ENCODE peak calls at places on chromosomes 3 and 15, in seven cellular contexts. One of them, this sample, is unnamed.

GRCh38 chr15:68230157-68231100 is 901 bp upstream of the CLN6 start:
- DNase-seq in thoracic aorta: no peak
- DNase-seq in breast epithelium: no peak
- DNase-seq in fibroblast of pulmonary artery: no peak
- DNase-seq in foreskin fibroblast: peak
- DNase-seq in sigmoid colon: no peak
- DNase-seq in HFF-Myc: no peak
- DNase-seq in this sample: no peak

GRCh38 chr15:26628879-26629529 is 143.9 kb downstream of the GABRB3 start:
- DNase-seq in thoracic aorta: no peak
- DNase-seq in breast epithelium: peak
- DNase-seq in fibroblast of pulmonary artery: peak
- DNase-seq in foreskin fibroblast: peak
- DNase-seq in sigmoid colon: no peak
- DNase-seq in HFF-Myc: peak
- DNase-seq in this sample: peak

GRCh38 chr15:86197770-86198169 is 118.1 kb downstream of the AGBL1 start:
- DNase-seq in thoracic aorta: no peak
- DNase-seq in breast epithelium: no peak
- DNase-seq in fibroblast of pulmonary artery: no peak
- DNase-seq in foreskin fibroblast: no peak
- DNase-seq in sigmoid colon: no peak
- DNase-seq in HFF-Myc: no peak
- DNase-seq in this sample: no peak

GRCh38 chr3:130293247-130293646 is 52.2 kb upstream of the COL6A5 start:
- DNase-seq in thoracic aorta: no peak
- DNase-seq in breast epithelium: no peak
- DNase-seq in fibroblast of pulmonary artery: no peak
- DNase-seq in foreskin fibroblast: no peak
- DNase-seq in sigmoid colon: no peak
- DNase-seq in HFF-Myc: no peak
- DNase-seq in this sample: no peak

GRCh38 chr3:121574449-121574848 is 6.7 kb downstream of the ARGFX start:
- DNase-seq in thoracic aorta: no peak
- DNase-seq in breast epithelium: no peak
- DNase-seq in fibroblast of pulmonary artery: peak
- DNase-seq in foreskin fibroblast: no peak
- DNase-seq in sigmoid colon: no peak
- DNase-seq in HFF-Myc: no peak
- DNase-seq in this sample: no peak

GRCh38 chr15:88482263-88482662 is 14.8 kb downstream of the MRPS11 start:
- DNase-seq in thoracic aorta: no peak
- DNase-seq in breast epithelium: no peak
- DNase-seq in fibroblast of pulmonary artery: no peak
- DNase-seq in foreskin fibroblast: no peak
- DNase-seq in sigmoid colon: no peak
- DNase-seq in HFF-Myc: no peak
- DNase-seq in this sample: no peak

GRCh38 chr3:74642876-74643275 is 28.4 kb upstream of the CNTN3 start:
- DNase-seq in thoracic aorta: no peak
- DNase-seq in breast epithelium: no peak
- DNase-seq in fibroblast of pulmonary artery: no peak
- DNase-seq in foreskin fibroblast: no peak
- DNase-seq in sigmoid colon: no peak
- DNase-seq in HFF-Myc: no peak
- DNase-seq in this sample: no peak

GRCh38 chr3:152720941-152721718 is 113.8 kb upstream of the P2RY1 start:
- DNase-seq in thoracic aorta: no peak
- DNase-seq in breast epithelium: no peak
- DNase-seq in fibroblast of pulmonary artery: no peak
- DNase-seq in foreskin fibroblast: no peak
- DNase-seq in sigmoid colon: no peak
- DNase-seq in HFF-Myc: no peak
- DNase-seq in this sample: no peak

GRCh38 chr15:41967506-41968206 is 4.7 kb downstream of the EHD4 start:
- DNase-seq in thoracic aorta: no peak
- DNase-seq in breast epithelium: peak
- DNase-seq in fibroblast of pulmonary artery: peak
- DNase-seq in foreskin fibroblast: peak
- DNase-seq in sigmoid colon: peak
- DNase-seq in HFF-Myc: no peak
- DNase-seq in this sample: no peak

GRCh38 chr15:53446376-53446775 is 313.1 kb downstream of the WDR72 start:
- DNase-seq in thoracic aorta: no peak
- DNase-seq in breast epithelium: no peak
- DNase-seq in fibroblast of pulmonary artery: no peak
- DNase-seq in foreskin fibroblast: no peak
- DNase-seq in sigmoid colon: no peak
- DNase-seq in HFF-Myc: no peak
- DNase-seq in this sample: no peak

GRCh38 chr15:44666208-44667038 is 3.0 kb upstream of the SPG11 start:
- DNase-seq in thoracic aorta: no peak
- DNase-seq in breast epithelium: no peak
- DNase-seq in fibroblast of pulmonary artery: no peak
- DNase-seq in foreskin fibroblast: no peak
- DNase-seq in sigmoid colon: no peak
- DNase-seq in HFF-Myc: no peak
- DNase-seq in this sample: no peak

GRCh38 chr15:66323312-66323928 is 30.1 kb downstream of the DIS3L start:
- DNase-seq in thoracic aorta: no peak
- DNase-seq in breast epithelium: no peak
- DNase-seq in fibroblast of pulmonary artery: no peak
- DNase-seq in foreskin fibroblast: no peak
- DNase-seq in sigmoid colon: peak
- DNase-seq in HFF-Myc: no peak
- DNase-seq in this sample: no peak

GRCh38 chr3:16319307-16319706 is 54.3 kb downstream of the OXNAD1 start:
- DNase-seq in thoracic aorta: no peak
- DNase-seq in breast epithelium: no peak
- DNase-seq in fibroblast of pulmonary artery: peak
- DNase-seq in foreskin fibroblast: no peak
- DNase-seq in sigmoid colon: no peak
- DNase-seq in HFF-Myc: no peak
- DNase-seq in this sample: no peak

GRCh38 chr3:110454066-110454465 is 617.5 kb upstream of the NECTIN3 start:
- DNase-seq in thoracic aorta: no peak
- DNase-seq in breast epithelium: no peak
- DNase-seq in fibroblast of pulmonary artery: no peak
- DNase-seq in foreskin fibroblast: no peak
- DNase-seq in sigmoid colon: no peak
- DNase-seq in HFF-Myc: no peak
- DNase-seq in this sample: no peak

GRCh38 chr15:39936187-39936586 is 2.3 kb downstream of the EIF2AK4 start:
- DNase-seq in thoracic aorta: no peak
- DNase-seq in breast epithelium: no peak
- DNase-seq in fibroblast of pulmonary artery: peak
- DNase-seq in foreskin fibroblast: peak
- DNase-seq in sigmoid colon: no peak
- DNase-seq in HFF-Myc: no peak
- DNase-seq in this sample: no peak

GRCh38 chr15:101221858-101222257 is 30.0 kb downstream of the CHSY1 start:
- DNase-seq in thoracic aorta: no peak
- DNase-seq in breast epithelium: no peak
- DNase-seq in fibroblast of pulmonary artery: no peak
- DNase-seq in foreskin fibroblast: no peak
- DNase-seq in sigmoid colon: no peak
- DNase-seq in HFF-Myc: no peak
- DNase-seq in this sample: no peak

GRCh38 chr15:98803228-98804056 is 155.1 kb downstream of the IGF1R start:
- DNase-seq in thoracic aorta: no peak
- DNase-seq in breast epithelium: no peak
- DNase-seq in fibroblast of pulmonary artery: peak
- DNase-seq in foreskin fibroblast: peak
- DNase-seq in sigmoid colon: no peak
- DNase-seq in HFF-Myc: no peak
- DNase-seq in this sample: no peak

GRCh38 chr15:27714675-27715074 is 384.4 kb downstream of the OCA2 start:
- DNase-seq in thoracic aorta: no peak
- DNase-seq in breast epithelium: no peak
- DNase-seq in fibroblast of pulmonary artery: no peak
- DNase-seq in foreskin fibroblast: no peak
- DNase-seq in sigmoid colon: no peak
- DNase-seq in HFF-Myc: no peak
- DNase-seq in this sample: no peak
- TF ChIP-seq CTCF in thoracic aorta: no peak
- TF ChIP-seq CTCF in breast epithelium: no peak
- TF ChIP-seq CTCF in fibroblast of pulmonary artery: no peak
- TF ChIP-seq CTCF in foreskin fibroblast: no peak
- TF ChIP-seq CTCF in sigmoid colon: no peak
- TF ChIP-seq CTCF in HFF-Myc: no peak
- TF ChIP-seq CTCF in this sample: no peak

DNA sequence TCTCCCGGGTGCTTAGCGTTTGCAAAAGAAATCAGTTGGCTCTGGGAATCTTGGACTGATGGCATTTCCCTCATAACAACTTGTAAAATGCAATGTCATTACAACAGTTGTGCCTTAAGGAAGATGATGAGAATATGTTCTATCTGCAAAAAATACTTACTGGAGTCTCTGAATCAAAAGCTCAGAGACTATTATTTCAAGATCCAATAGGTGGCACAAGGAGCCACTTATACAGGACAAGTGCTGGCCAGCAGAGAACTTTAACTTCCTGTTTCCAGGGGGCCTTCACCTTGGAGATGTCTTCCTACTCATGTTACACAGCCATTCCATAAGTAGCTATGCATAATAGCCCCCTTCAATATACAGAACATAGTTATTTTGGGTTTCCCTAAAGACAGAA is 8.9 kb upstream of the RPS27L start:
- DNase-seq in thoracic aorta: no peak
- DNase-seq in breast epithelium: no peak
- DNase-seq in fibroblast of pulmonary artery: peak
- DNase-seq in foreskin fibroblast: no peak
- DNase-seq in sigmoid colon: no peak
- DNase-seq in HFF-Myc: no peak
- DNase-seq in this sample: no peak
- TF ChIP-seq CTCF in thoracic aorta: no peak
- TF ChIP-seq CTCF in breast epithelium: no peak
- TF ChIP-seq CTCF in fibroblast of pulmonary artery: peak
- TF ChIP-seq CTCF in foreskin fibroblast: no peak
- TF ChIP-seq CTCF in sigmoid colon: no peak
- TF ChIP-seq CTCF in HFF-Myc: no peak
- TF ChIP-seq CTCF in this sample: no peak

DNA sequence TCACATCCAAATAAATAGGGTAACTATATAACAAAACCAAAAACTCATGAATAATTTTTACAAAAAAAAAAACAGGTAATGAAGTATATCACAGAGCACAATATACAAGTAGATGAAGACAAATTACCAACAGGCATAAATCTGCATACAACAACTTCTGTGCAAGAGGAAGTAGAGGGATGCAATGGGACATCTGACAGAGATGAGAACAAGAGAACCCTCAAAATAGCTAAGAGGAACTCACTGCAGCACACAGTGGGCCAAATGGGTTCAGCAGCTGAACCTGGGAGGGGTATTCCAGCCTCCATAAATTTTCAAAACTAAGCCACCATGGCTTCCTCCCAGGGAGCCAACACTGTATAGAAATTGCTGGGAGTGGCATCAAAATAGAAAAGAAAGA is 9.6 kb upstream of the BTLA start:
- DNase-seq in thoracic aorta: no peak
- DNase-seq in breast epithelium: no peak
- DNase-seq in fibroblast of pulmonary artery: no peak
- DNase-seq in foreskin fibroblast: no peak
- DNase-seq in sigmoid colon: no peak
- DNase-seq in HFF-Myc: no peak
- DNase-seq in this sample: no peak
- TF ChIP-seq CTCF in thoracic aorta: no peak
- TF ChIP-seq CTCF in breast epithelium: no peak
- TF ChIP-seq CTCF in fibroblast of pulmonary artery: no peak
- TF ChIP-seq CTCF in foreskin fibroblast: no peak
- TF ChIP-seq CTCF in sigmoid colon: no peak
- TF ChIP-seq CTCF in HFF-Myc: no peak
- TF ChIP-seq CTCF in this sample: no peak

DNA sequence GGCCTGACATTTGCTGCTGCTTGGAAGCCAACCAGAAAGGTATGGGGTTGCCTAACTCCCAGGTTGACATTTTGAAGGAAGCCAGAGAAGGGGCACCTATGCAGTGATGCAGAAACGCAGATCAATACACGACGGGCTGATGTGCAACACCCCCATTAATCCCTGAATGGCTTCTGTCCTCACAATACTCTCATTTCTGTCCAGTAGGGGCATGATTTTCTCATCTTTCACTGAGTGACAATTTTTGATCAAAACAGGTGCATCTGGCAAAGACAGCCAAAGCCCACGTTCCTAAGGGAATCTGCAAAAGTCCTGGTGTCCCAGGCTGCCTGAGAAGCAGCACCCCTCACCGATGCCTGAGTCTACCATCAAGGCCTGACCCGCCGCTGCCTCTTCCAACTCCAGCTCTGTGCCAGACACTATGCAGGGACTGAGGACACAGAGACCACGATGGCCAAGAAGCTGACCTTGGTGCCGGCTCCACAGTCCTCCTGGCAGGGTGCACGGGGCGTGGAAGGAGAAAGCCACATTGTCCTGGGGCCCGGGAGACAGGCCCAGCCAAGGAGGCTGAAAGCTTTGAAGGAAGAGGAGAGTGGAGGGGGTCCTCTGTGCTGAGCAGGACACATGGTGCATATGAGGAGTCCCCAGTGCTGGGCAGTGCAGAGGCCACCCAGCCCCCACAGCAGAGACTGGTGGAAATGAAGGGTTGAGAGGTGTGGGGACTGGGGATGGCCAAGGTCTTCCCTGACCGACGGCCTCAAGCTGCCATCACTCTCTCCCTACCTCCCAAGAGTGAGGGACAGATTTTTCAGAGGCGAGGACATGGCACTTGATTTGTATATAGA is 159.6 kb downstream of the NUP210 start:
- DNase-seq in thoracic aorta: no peak
- DNase-seq in breast epithelium: no peak
- DNase-seq in fibroblast of pulmonary artery: no peak
- DNase-seq in foreskin fibroblast: no peak
- DNase-seq in sigmoid colon: no peak
- DNase-seq in HFF-Myc: no peak
- DNase-seq in this sample: no peak
- TF ChIP-seq CTCF in thoracic aorta: no peak
- TF ChIP-seq CTCF in breast epithelium: no peak
- TF ChIP-seq CTCF in fibroblast of pulmonary artery: no peak
- TF ChIP-seq CTCF in foreskin fibroblast: no peak
- TF ChIP-seq CTCF in sigmoid colon: no peak
- TF ChIP-seq CTCF in HFF-Myc: no peak
- TF ChIP-seq CTCF in this sample: no peak

This sample was measured in astrocyte of the cerebellum.